ENCODE peak calls at places on chromosomes 16 and 17, in four cellular contexts. One of them, this sample, is unnamed.

GRCh38 chr16:31093132-31093703 is 1.4 kb downstream of the VKORC1 start:
- DNase-seq in brain microvascular endothelial cell: no peak
- DNase-seq in CD8-positive, alpha-beta memory T cell: peak; percentile 46
- DNase-seq in lower lobe of right lung: no peak
- DNase-seq in this sample: no peak

GRCh38 chr16:30122621-30123160 is 329 bp downstream of the MAPK3 start:
- DNase-seq in brain microvascular endothelial cell: no peak
- DNase-seq in CD8-positive, alpha-beta memory T cell: peak; percentile 49
- DNase-seq in lower lobe of right lung: no peak
- DNase-seq in this sample: no peak

GRCh38 chr17:18921912-18922451 is 30.0 kb upstream of the SLC5A10 start:
- DNase-seq in brain microvascular endothelial cell: peak; percentile 47
- DNase-seq in CD8-positive, alpha-beta memory T cell: no peak
- DNase-seq in lower lobe of right lung: no peak
- DNase-seq in this sample: no peak

GRCh38 chr17:64190468-64190867 is 60.5 kb upstream of the ERN1 start:
- DNase-seq in brain microvascular endothelial cell: no peak
- DNase-seq in CD8-positive, alpha-beta memory T cell: no peak
- DNase-seq in lower lobe of right lung: no peak
- DNase-seq in this sample: no peak

GRCh38 chr17:53353919-53354351 is 468.8 kb upstream of the KIF2B start:
- DNase-seq in brain microvascular endothelial cell: no peak
- DNase-seq in CD8-positive, alpha-beta memory T cell: no peak
- DNase-seq in lower lobe of right lung: no peak
- DNase-seq in this sample: no peak

GRCh38 chr16:14120335-14120734 is 49.2 kb downstream of the MRTFB start:
- DNase-seq in brain microvascular endothelial cell: no peak
- DNase-seq in CD8-positive, alpha-beta memory T cell: no peak
- DNase-seq in lower lobe of right lung: no peak
- DNase-seq in this sample: no peak

GRCh38 chr17:69047368-69048263 is 13.1 kb downstream of the ABCA9 start:
- DNase-seq in brain microvascular endothelial cell: peak; percentile 91
- DNase-seq in CD8-positive, alpha-beta memory T cell: no peak
- DNase-seq in lower lobe of right lung: no peak
- DNase-seq in this sample: peak; percentile 92

GRCh38 chr16:79071424-79071823 is 529.1 kb downstream of the MAF start:
- DNase-seq in brain microvascular endothelial cell: no peak
- DNase-seq in CD8-positive, alpha-beta memory T cell: no peak
- DNase-seq in lower lobe of right lung: no peak
- DNase-seq in this sample: peak; percentile 61

GRCh38 chr17:12765544-12765943 is 23.8 kb upstream of the ARHGAP44 start:
- DNase-seq in brain microvascular endothelial cell: peak; percentile 94
- DNase-seq in CD8-positive, alpha-beta memory T cell: no peak
- DNase-seq in lower lobe of right lung: no peak
- DNase-seq in this sample: no peak

GRCh38 chr16:72013888-72014538 is 5.5 kb downstream of the DHODH start:
- DNase-seq in brain microvascular endothelial cell: peak; percentile 3
- DNase-seq in CD8-positive, alpha-beta memory T cell: no peak
- DNase-seq in lower lobe of right lung: no peak
- DNase-seq in this sample: peak; percentile 38

GRCh38 chr17:17032131-17032692 is 10.0 kb upstream of the MPRIP start:
- DNase-seq in brain microvascular endothelial cell: peak; percentile 86
- DNase-seq in CD8-positive, alpha-beta memory T cell: no peak
- DNase-seq in lower lobe of right lung: peak; percentile 77
- DNase-seq in this sample: peak; percentile 53

GRCh38 chr16:8889893-8890548 is 7.9 kb downstream of the LITAFD start:
- DNase-seq in brain microvascular endothelial cell: no peak
- DNase-seq in CD8-positive, alpha-beta memory T cell: no peak
- DNase-seq in lower lobe of right lung: peak; percentile 13
- DNase-seq in this sample: no peak
- H3K36me3 ChIP-seq in brain microvascular endothelial cell: peaks cover 39% of the 10 kb centered on the region
- H3K36me3 ChIP-seq in CD8-positive, alpha-beta memory T cell: peaks cover 20% of the 10 kb centered on the region
- H3K36me3 ChIP-seq in lower lobe of right lung: peaks cover 56% of the 10 kb centered on the region
- H3K36me3 ChIP-seq in this sample: no peaks in the 10 kb centered on the region

GRCh38 chr16:81730090-81731051 is 48.7 kb upstream of the PLCG2 start:
- DNase-seq in brain microvascular endothelial cell: peak; percentile 75
- DNase-seq in CD8-positive, alpha-beta memory T cell: peak; percentile 77
- DNase-seq in lower lobe of right lung: peak; percentile 89
- DNase-seq in this sample: peak; percentile 88
- H3K4me3 ChIP-seq in brain microvascular endothelial cell: peak overlapping the region; percentile 46
- H3K4me3 ChIP-seq in CD8-positive, alpha-beta memory T cell: peak overlapping the region; percentile 55
- H3K4me3 ChIP-seq in lower lobe of right lung: peak overlapping the region; percentile 55
- H3K4me3 ChIP-seq in this sample: peak overlapping the region; percentile 57

GRCh38 chr17:81253358-81254131 is 14.4 kb downstream of the NDUFAF8 start:
- DNase-seq in brain microvascular endothelial cell: peak; percentile 27
- DNase-seq in CD8-positive, alpha-beta memory T cell: peak; percentile 68
- DNase-seq in lower lobe of right lung: peak; percentile 70
- DNase-seq in this sample: peak; percentile 47

GRCh38 chr17:81252336-81253329 is 13.5 kb downstream of the NDUFAF8 start:
- DNase-seq in brain microvascular endothelial cell: no peak
- DNase-seq in CD8-positive, alpha-beta memory T cell: no peak
- DNase-seq in lower lobe of right lung: no peak
- DNase-seq in this sample: no peak

GRCh38 chr17:81257533-81257932 is 18.4 kb downstream of the NDUFAF8 start:
- DNase-seq in brain microvascular endothelial cell: no peak
- DNase-seq in CD8-positive, alpha-beta memory T cell: no peak
- DNase-seq in lower lobe of right lung: no peak
- DNase-seq in this sample: no peak

GRCh38 chr17:81256616-81257015 is 17.5 kb downstream of the NDUFAF8 start:
- DNase-seq in brain microvascular endothelial cell: peak; percentile 7
- DNase-seq in CD8-positive, alpha-beta memory T cell: no peak
- DNase-seq in lower lobe of right lung: no peak
- DNase-seq in this sample: no peak

DNA sequence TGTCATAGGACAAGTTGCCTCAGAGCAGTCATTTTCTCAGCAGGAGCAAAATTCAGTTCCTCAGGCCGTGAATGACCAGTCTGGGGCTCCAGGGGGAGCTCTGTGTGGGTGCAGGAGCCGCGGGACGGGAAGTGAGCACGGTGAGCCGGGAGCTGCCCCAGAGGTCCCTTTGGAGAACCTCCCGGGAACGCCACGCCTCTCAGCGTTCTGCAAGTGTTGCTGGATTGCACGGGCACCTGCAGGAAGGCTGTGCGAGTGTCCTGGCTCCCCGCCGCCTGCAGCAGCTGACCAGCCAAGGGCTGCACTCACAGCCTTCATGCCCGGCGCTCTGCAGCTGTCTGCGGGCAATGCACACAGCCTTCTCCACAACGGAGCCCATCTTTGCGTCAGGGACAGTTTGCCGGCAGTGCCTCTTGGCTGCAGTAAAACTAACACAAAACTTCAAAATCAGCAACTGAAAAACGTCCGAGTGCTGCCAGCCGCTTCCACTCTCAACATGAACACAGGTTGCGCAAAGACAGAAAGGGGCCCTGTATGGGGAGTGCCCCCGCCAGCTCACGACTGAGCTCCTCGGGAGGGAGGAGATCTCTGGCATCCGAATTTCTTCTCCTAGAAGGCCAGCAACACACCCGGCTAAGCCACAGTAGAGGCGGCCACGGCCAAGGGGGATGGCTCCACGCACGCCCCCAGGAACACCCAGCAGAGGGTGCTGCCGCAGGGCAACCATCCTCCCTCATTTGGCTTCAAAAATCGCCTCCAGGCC is 16.0 kb downstream of the NDUFAF8 start:
- DNase-seq in brain microvascular endothelial cell: peak; percentile 46
- DNase-seq in CD8-positive, alpha-beta memory T cell: no peak
- DNase-seq in lower lobe of right lung: peak; percentile 95
- DNase-seq in this sample: peak; percentile 86
- H3K36me3 ChIP-seq in brain microvascular endothelial cell: peaks cover 18% of the 10 kb centered on the region
- H3K36me3 ChIP-seq in CD8-positive, alpha-beta memory T cell: peaks cover 7% of the 10 kb centered on the region
- H3K36me3 ChIP-seq in lower lobe of right lung: peaks cover 62% of the 10 kb centered on the region
- H3K36me3 ChIP-seq in this sample: no peaks in the 10 kb centered on the region

GRCh38 chr16:27111486-27111885 is 44.8 kb downstream of the C16orf82 start:
- DNase-seq in brain microvascular endothelial cell: no peak
- DNase-seq in CD8-positive, alpha-beta memory T cell: no peak
- DNase-seq in lower lobe of right lung: no peak
- DNase-seq in this sample: no peak

GRCh38 chr16:27108826-27109665 is 42.3 kb downstream of the C16orf82 start:
- DNase-seq in brain microvascular endothelial cell: no peak
- DNase-seq in CD8-positive, alpha-beta memory T cell: no peak
- DNase-seq in lower lobe of right lung: no peak
- DNase-seq in this sample: no peak

GRCh38 chr16:27112093-27112811 is 45.5 kb downstream of the C16orf82 start:
- DNase-seq in brain microvascular endothelial cell: no peak
- DNase-seq in CD8-positive, alpha-beta memory T cell: no peak
- DNase-seq in lower lobe of right lung: no peak
- DNase-seq in this sample: no peak

GRCh38 chr16:27109666-27110523 is 43.2 kb downstream of the C16orf82 start:
- DNase-seq in brain microvascular endothelial cell: peak; percentile 37
- DNase-seq in CD8-positive, alpha-beta memory T cell: peak; percentile 74
- DNase-seq in lower lobe of right lung: peak; percentile 75
- DNase-seq in this sample: peak; percentile 75

GRCh38 chr16:27110524-27110896 is 43.8 kb downstream of the C16orf82 start:
- DNase-seq in brain microvascular endothelial cell: no peak
- DNase-seq in CD8-positive, alpha-beta memory T cell: no peak
- DNase-seq in lower lobe of right lung: no peak
- DNase-seq in this sample: no peak
- H3K4me3 ChIP-seq in brain microvascular endothelial cell: no peak overlapping the region
- H3K4me3 ChIP-seq in CD8-positive, alpha-beta memory T cell: no peak overlapping the region
- H3K4me3 ChIP-seq in lower lobe of right lung: no peak overlapping the region
- H3K4me3 ChIP-seq in this sample: no peak overlapping the region

DNA sequence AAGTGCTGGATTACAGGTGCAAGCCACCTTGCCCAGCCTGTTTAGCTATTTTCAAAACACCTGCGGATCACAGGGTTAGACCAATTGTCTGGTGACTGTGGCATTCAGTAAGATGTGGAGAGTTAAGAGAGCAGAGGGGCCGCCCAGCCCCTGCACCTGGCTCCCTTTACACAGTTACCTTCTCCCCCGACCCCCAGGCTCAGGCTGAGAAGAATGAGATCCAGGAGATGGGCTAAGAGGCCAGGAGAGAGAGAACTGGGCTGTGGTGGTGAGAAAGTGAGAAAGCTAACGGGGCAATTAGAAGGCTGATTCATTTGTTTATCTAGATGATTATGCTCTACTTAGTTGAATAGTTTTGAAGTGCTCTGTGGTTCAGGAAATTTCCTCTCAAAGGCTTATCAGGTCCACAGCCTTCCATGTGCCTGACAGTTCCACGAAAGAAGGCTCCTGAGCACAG is 67.8 kb upstream of the AXIN2 start:
- DNase-seq in brain microvascular endothelial cell: no peak
- DNase-seq in CD8-positive, alpha-beta memory T cell: no peak
- DNase-seq in lower lobe of right lung: no peak
- DNase-seq in this sample: no peak
- H3K36me3 ChIP-seq in brain microvascular endothelial cell: no peaks in the 10 kb centered on the region
- H3K36me3 ChIP-seq in CD8-positive, alpha-beta memory T cell: no peaks in the 10 kb centered on the region
- H3K36me3 ChIP-seq in lower lobe of right lung: no peaks in the 10 kb centered on the region
- H3K36me3 ChIP-seq in this sample: no peaks in the 10 kb centered on the region

GRCh38 chr17:81395600-81396277 is 482 bp downstream of the BAHCC1 start:
- DNase-seq in brain microvascular endothelial cell: no peak
- DNase-seq in CD8-positive, alpha-beta memory T cell: no peak
- DNase-seq in lower lobe of right lung: no peak
- DNase-seq in this sample: no peak
- H3K4me3 ChIP-seq in brain microvascular endothelial cell: peak overlapping the region; percentile 68
- H3K4me3 ChIP-seq in CD8-positive, alpha-beta memory T cell: no peak overlapping the region
- H3K4me3 ChIP-seq in lower lobe of right lung: peak overlapping the region; percentile 74
- H3K4me3 ChIP-seq in this sample: peak overlapping the region; percentile 57

DNA sequence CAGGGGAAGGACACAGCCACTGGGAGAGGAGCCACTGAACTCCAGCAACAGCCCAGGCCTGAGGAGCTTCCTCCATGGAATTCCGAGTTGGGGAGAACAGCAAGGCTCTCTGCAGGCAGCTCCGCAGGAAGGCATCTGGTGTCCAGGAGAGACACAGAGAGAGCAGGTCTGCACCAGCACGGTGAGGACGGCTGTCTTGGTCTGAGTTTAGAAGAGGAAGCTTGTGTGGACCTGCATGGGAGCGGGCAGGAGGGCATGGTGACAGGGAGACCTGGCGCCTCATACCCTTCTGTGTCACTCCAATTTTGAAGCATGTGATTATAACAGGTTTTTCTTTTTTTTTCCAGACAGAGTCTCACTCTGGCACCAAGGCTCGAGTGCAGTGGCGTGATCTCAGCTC is 6.4 kb downstream of the SLC38A10 start:
- DNase-seq in brain microvascular endothelial cell: no peak
- DNase-seq in CD8-positive, alpha-beta memory T cell: no peak
- DNase-seq in lower lobe of right lung: no peak
- DNase-seq in this sample: no peak
- H3K36me3 ChIP-seq in brain microvascular endothelial cell: peaks cover 2% of the 10 kb centered on the region
- H3K36me3 ChIP-seq in CD8-positive, alpha-beta memory T cell: peaks cover 4% of the 10 kb centered on the region
- H3K36me3 ChIP-seq in lower lobe of right lung: peaks cover 49% of the 10 kb centered on the region
- H3K36me3 ChIP-seq in this sample: no peaks in the 10 kb centered on the region

DNA sequence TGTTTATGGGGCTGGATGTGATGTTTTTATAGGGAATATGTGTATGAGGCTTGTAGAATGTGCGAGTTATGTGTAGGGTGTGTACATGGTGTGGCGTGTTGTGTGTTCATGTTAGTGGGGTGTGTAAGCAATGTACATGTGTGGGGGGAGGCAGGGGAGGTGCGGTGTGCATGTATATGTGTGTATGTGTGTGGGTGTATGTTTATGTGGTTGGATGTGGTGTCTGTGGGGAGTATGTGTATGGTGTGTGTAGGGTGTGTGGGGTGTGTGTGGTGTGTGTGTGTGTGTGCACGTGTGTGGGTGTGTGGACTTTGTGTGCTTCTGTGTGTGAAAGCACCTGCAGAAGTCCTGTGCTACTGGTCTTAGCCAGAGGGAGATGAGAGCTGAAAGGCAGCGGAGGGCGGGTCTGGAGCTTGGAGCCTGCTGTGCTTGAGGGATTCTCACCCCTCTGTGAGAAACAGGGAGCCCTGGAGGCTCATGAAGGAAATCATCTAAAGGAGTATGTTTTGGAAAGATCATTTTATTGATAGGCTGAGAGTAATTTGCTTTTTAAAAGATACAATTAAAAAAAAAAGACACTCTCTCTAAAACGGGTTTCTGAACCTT is 222.7 kb downstream of the HS3ST4 start:
- DNase-seq in brain microvascular endothelial cell: no peak
- DNase-seq in CD8-positive, alpha-beta memory T cell: no peak
- DNase-seq in lower lobe of right lung: no peak
- DNase-seq in this sample: no peak
- H3K4me3 ChIP-seq in brain microvascular endothelial cell: no peak overlapping the region
- H3K4me3 ChIP-seq in CD8-positive, alpha-beta memory T cell: no peak overlapping the region
- H3K4me3 ChIP-seq in lower lobe of right lung: no peak overlapping the region
- H3K4me3 ChIP-seq in this sample: no peak overlapping the region